ENCODE peak calls at places on chromosomes 13 and 19, in nine cellular contexts. U, B, K, W, R, Y, V, P and Z are unnamed samples.

GRCh38 chr13:46053162-46054012 is 841 bp upstream of the ZC3H13 start:
- DNase-seq in U (no peak), B (no peak), K (no peak), W (no peak), R (no peak), Y (no peak), V (no peak), P (no peak), Z (no peak)

GRCh38 chr13:114077121-114077937 is 55.1 kb downstream of the RASA3 start:
- DNase-seq in U (no peak), B (peak; percentile 46), K (no peak), W (no peak), R (peak; percentile 26), Y (no peak), V (no peak), P (no peak), Z (peak; percentile 47)

GRCh38 chr19:16957151-16957662 is 68.4 kb downstream of the F2RL3 start:
- DNase-seq in U (no peak), B (peak; percentile 78), K (no peak), W (no peak), R (peak; percentile 17), Y (peak; percentile 76), V (no peak), P (no peak), Z (no peak)

GRCh38 chr13:42233726-42234125 is 38.2 kb upstream of the AKAP11 start:
- DNase-seq in U (peak; percentile 31), B (no peak), K (peak; percentile 34), W (no peak), R (no peak), Y (no peak), V (no peak), P (no peak), Z (no peak)

GRCh38 chr13:113991191-113991669 is 17.4 kb upstream of the C13orf46 start:
- DNase-seq in U (no peak), B (peak; percentile 26), K (no peak), W (peak; percentile 36), R (no peak), Y (no peak), V (no peak), P (no peak), Z (peak; percentile 45)

GRCh38 chr19:6528544-6529121 is 2.2 kb upstream of the TNFSF9 start:
- DNase-seq in U (no peak), B (no peak), K (no peak), W (peak; percentile 33), R (peak; percentile 71), Y (no peak), V (peak; percentile 80), P (no peak), Z (no peak)

GRCh38 chr13:31172535-31172934 is 10.8 kb upstream of the HSPH1 start:
- DNase-seq in U (peak; percentile 84), B (no peak), K (peak; percentile 67), W (no peak), R (no peak), Y (no peak), V (no peak), P (no peak), Z (no peak)

GRCh38 chr19:36745870-36746269 is 26.7 kb downstream of the ZNF850 start:
- DNase-seq in U (no peak), B (no peak), K (peak; percentile 23), W (no peak), R (no peak), Y (no peak), V (no peak), P (no peak), Z (no peak)

GRCh38 chr13:70107498-70108271 is at the start of gene ATXN8OS:
- DNase-seq in U (no peak), B (no peak), K (no peak), W (no peak), R (peak; percentile 77), Y (no peak), V (peak; percentile 73), P (peak; percentile 43), Z (peak; percentile 67)

GRCh38 chr13:101949681-101950080 is 452.2 kb downstream of the FGF14 start:
- DNase-seq in U (no peak), B (no peak), K (no peak), W (no peak), R (no peak), Y (no peak), V (no peak), P (no peak), Z (no peak)

GRCh38 chr19:11639245-11639601 is 41.9 kb downstream of the ZNF627 start:
- DNase-seq in U (no peak), B (no peak), K (no peak), W (no peak), R (no peak), Y (no peak), V (no peak), P (no peak), Z (no peak)

GRCh38 chr19:40578442-40578908 is 1.8 kb downstream of the SHKBP1 start:
- DNase-seq in U (peak; percentile 41), B (no peak), K (peak; percentile 54), W (no peak), R (peak; percentile 90), Y (peak; percentile 73), V (no peak), P (no peak), Z (no peak)

GRCh38 chr13:99746857-99747710 is 224.5 kb downstream of the ZIC5 start:
- DNase-seq in U (no peak), B (no peak), K (no peak), W (no peak), R (peak; percentile 64), Y (no peak), V (no peak), P (no peak), Z (no peak)

GRCh38 chr13:32783067-32783466 is 196.8 kb downstream of the PDS5B start:
- DNase-seq in U (peak; percentile 67), B (no peak), K (no peak), W (no peak), R (no peak), Y (peak; percentile 29), V (no peak), P (no peak), Z (no peak)

GRCh38 chr13:28854657-28855056 is 34.5 kb downstream of the MTUS2 start:
- DNase-seq in U (no peak), B (no peak), K (no peak), W (no peak), R (peak; percentile 63), Y (peak; percentile 43), V (no peak), P (no peak), Z (no peak)

GRCh38 chr13:113442354-113442984 is 10.8 kb downstream of the ADPRHL1 start:
- DNase-seq in U (no peak), B (peak; percentile 30), K (no peak), W (no peak), R (no peak), Y (no peak), V (no peak), P (peak; percentile 5), Z (peak; percentile 22)

GRCh38 chr19:3358919-3359849 is 7.2 kb upstream of the NFIC start:
- DNase-seq in U (peak; percentile 51), B (peak; percentile 89), K (no peak), W (peak; percentile 36), R (no peak), Y (peak; percentile 71), V (peak; percentile 91), P (peak; percentile 89), Z (peak; percentile 91)

GRCh38 chr19:14472202-14472961 is 2.8 kb downstream of the PTGER1 start:
- DNase-seq in U (peak; percentile 18), B (peak; percentile 88), K (peak; percentile 81), W (no peak), R (peak; percentile 95), Y (peak; percentile 80), V (peak; percentile 95), P (peak; percentile 82), Z (peak; percentile 91)

GRCh38 chr19:20558011-20558410 is 7.6 kb downstream of the ZNF737 start:
- DNase-seq in U (no peak), B (no peak), K (no peak), W (no peak), R (peak; percentile 73), Y (no peak), V (no peak), P (no peak), Z (no peak)
- H3K9me3 ChIP-seq in U (peaks cover 51% of the 10 kb centered on the region), B (peaks cover 60% of the 10 kb centered on the region), K (peaks cover 3% of the 10 kb centered on the region), W (no peaks in the 10 kb centered on the region), R (peaks cover 95% of the 10 kb centered on the region), Y (peaks cover 28% of the 10 kb centered on the region), V (peaks cover 3% of the 10 kb centered on the region), P (no peaks in the 10 kb centered on the region), Z (peaks cover 5% of the 10 kb centered on the region)

GRCh38 chr13:21504379-21504778 is 45.3 kb upstream of the ZDHHC20 start:
- DNase-seq in U (no peak), B (no peak), K (no peak), W (no peak), R (no peak), Y (no peak), V (no peak), P (no peak), Z (no peak)

DNA sequence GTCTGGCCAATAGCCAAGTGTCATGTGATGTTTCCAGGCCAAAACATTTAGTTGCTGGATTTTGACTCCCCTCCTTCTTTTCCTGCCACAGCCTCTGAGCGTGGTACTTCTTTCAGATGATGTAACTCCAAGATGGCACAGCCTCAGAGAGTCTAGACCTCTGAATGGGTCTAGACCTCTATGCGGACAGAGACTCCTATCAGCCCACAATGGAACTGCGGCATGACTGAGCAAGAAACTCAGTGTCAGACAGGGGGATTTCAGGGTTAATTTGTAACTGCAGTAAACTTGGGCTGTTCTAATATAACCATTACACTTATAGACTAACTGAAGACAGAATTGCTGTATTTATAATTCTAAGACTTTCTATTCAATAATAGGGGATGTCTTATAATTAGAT is 42.6 kb upstream of the ZDHHC20 start:
- DNase-seq in U (no peak), B (no peak), K (no peak), W (no peak), R (peak; percentile 61), Y (peak; percentile 34), V (no peak), P (no peak), Z (no peak)
- TF ChIP-seq CTCF in U (no peak), B (no peak), K (no peak), W (no peak), R (peak; percentile 60), Y (peak; percentile 28), V (no peak), P (no peak), Z (no peak)

GRCh38 chr13:106155411-106155810 is 380.1 kb downstream of the EFNB2 start:
- DNase-seq in U (peak; percentile 79), B (no peak), K (no peak), W (no peak), R (no peak), Y (no peak), V (no peak), P (no peak), Z (no peak)
- H3K4me1 ChIP-seq in U (peaks cover 10% of the 10 kb centered on the region), B (peaks cover 6% of the 10 kb centered on the region), K (peaks cover 32% of the 10 kb centered on the region), W (no peaks in the 10 kb centered on the region), R (no peaks in the 10 kb centered on the region), Y (no peaks in the 10 kb centered on the region), V (peaks cover 7% of the 10 kb centered on the region), P (no peaks in the 10 kb centered on the region), Z (no peaks in the 10 kb centered on the region)

GRCh38 chr13:111868716-111869115 is 198.2 kb upstream of the SOX1 start:
- DNase-seq in U (no peak), B (no peak), K (no peak), W (no peak), R (no peak), Y (no peak), V (no peak), P (no peak), Z (no peak)
- H3K9me3 ChIP-seq in U (peaks cover 46% of the 10 kb centered on the region), B (no peaks in the 10 kb centered on the region), K (peaks cover 10% of the 10 kb centered on the region), W (no peaks in the 10 kb centered on the region), R (peaks cover 10% of the 10 kb centered on the region), Y (no peaks in the 10 kb centered on the region), V (no peaks in the 10 kb centered on the region), P (no peaks in the 10 kb centered on the region), Z (peaks cover 2% of the 10 kb centered on the region)

GRCh38 chr19:2207991-2208860 is 27.9 kb downstream of the PLEKHJ1 start:
- DNase-seq in U (peak; percentile 57), B (no peak), K (peak; percentile 32), W (no peak), R (peak; percentile 80), Y (peak; percentile 82), V (no peak), P (no peak), Z (no peak)
- TF ChIP-seq CTCF in U (peak; percentile 25), B (peak; percentile 21), K (no peak), W (no peak), R (peak; percentile 19), Y (peak; percentile 37), V (no peak), P (no peak), Z (no peak)